ENCODE peak calls at places on chromosomes 16 and 17, in four cellular contexts. B, N, O and Y are unnamed samples.

GRCh38 chr16:88503771-88504488 is 50.9 kb downstream of the ZFPM1 start:
- DNase-seq in N (no peak), O (no peak), B (no peak), Y (no peak)

GRCh38 chr16:87725596-87726235 is 40.1 kb downstream of the KLHDC4 start:
- DNase-seq in B (no peak), O (no peak), N (no peak), Y (no peak)

GRCh38 chr16:24834459-24835335 is 11.1 kb upstream of the SLC5A11 start:
- DNase-seq in O (no peak), N (no peak), B (no peak), Y (no peak)

GRCh38 chr17:14205992-14206461 is 30.6 kb downstream of the CDRT15 start:
- DNase-seq in B (no peak), N (no peak), O (peak), Y (peak)

GRCh38 chr16:79970551-79971236 is 370.2 kb upstream of the MAF start:
- DNase-seq in N (no peak), O (peak), B (no peak), Y (no peak)

GRCh38 chr17:50268632-50269287 is 5.5 kb upstream of the TMEM92 start:
- DNase-seq in N (no peak), O (no peak), B (no peak), Y (no peak)

GRCh38 chr17:15973016-15973415 is 26.5 kb downstream of the ZSWIM7 start:
- DNase-seq in O (no peak), N (no peak), B (no peak), Y (no peak)

GRCh38 chr17:40311575-40311974 is 2.6 kb downstream of the RARA start:
- DNase-seq in B (no peak), O (peak), N (no peak), Y (no peak)

GRCh38 chr16:68074850-68075249 is 10.3 kb upstream of the NFATC3 start:
- DNase-seq in O (no peak), N (peak), B (peak), Y (no peak)

GRCh38 chr17:42221886-42222745 is 27.8 kb upstream of the GHDC start:
- DNase-seq in N (peak), O (no peak), B (peak), Y (peak)

GRCh38 chr16:70746708-70747424 is 54.1 kb downstream of the VAC14 start:
- DNase-seq in B (no peak), N (no peak), O (peak), Y (no peak)

GRCh38 chr17:17314501-17315071 is 11.4 kb downstream of the NT5M start:
- DNase-seq in O (no peak), B (no peak), N (no peak), Y (no peak)

GRCh38 chr17:42759982-42760651 is 910 bp upstream of the RAMP2 start:
- DNase-seq in N (peak), O (no peak), B (no peak), Y (no peak)

GRCh38 chr16:23511731-23512130 is 1.4 kb upstream of the GGA2 start:
- DNase-seq in O (no peak), N (no peak), B (no peak), Y (no peak)

GRCh38 chr17:83186751-83187421 is 107.5 kb downstream of the METRNL start:
- DNase-seq in B (peak), O (peak), N (no peak), Y (no peak)

GRCh38 chr17:39751637-39752036 is 13.9 kb downstream of the GRB7 start:
- DNase-seq in N (no peak), O (peak), B (no peak), Y (no peak)

GRCh38 chr16:23920899-23921298 is 85.1 kb downstream of the PRKCB start:
- DNase-seq in N (no peak), O (no peak), B (no peak), Y (no peak)

GRCh38 chr17:81200695-81201580 is 21.8 kb downstream of the CEP131 start:
- DNase-seq in O (no peak), N (no peak), B (no peak), Y (no peak)

GRCh38 chr17:238964-239259 is 57.5 kb upstream of the DOC2B start:
- DNase-seq in N (no peak), B (no peak), O (peak), Y (no peak)

GRCh38 chr17:77140878-77141767 is at the start of gene SEC14L1:
- DNase-seq in B (peak), N (peak), O (peak), Y (no peak)

GRCh38 chr17:9872852-9873251 is 32.2 kb downstream of the RCVRN start:
- DNase-seq in O (no peak), B (no peak), N (no peak), Y (no peak)